ENCODE peak calls at places on chromosomes 4 and X, in six cellular contexts. One of them, this sample, is unnamed.

GRCh38 chrX:123408856-123409737 is 225.0 kb downstream of the GRIA3 start:
- DNase-seq in stromal cell of bone marrow: no peak
- DNase-seq in iPS-NIHi11: no peak
- DNase-seq in COR-L47: no peak
- DNase-seq in DMS153: no peak
- DNase-seq in NT2/D1: no peak
- DNase-seq in this sample: no peak

GRCh38 chr4:176539785-176540175 is 220.0 kb downstream of the SPCS3 start:
- DNase-seq in DMS153: no peak
- DNase-seq in NT2/D1: no peak
- DNase-seq in iPS-NIHi11: no peak
- DNase-seq in stromal cell of bone marrow: no peak
- DNase-seq in COR-L47: no peak
- DNase-seq in this sample: no peak

GRCh38 chrX:152958047-152958446 is 35.9 kb downstream of the PNMA5 start:
- DNase-seq in stromal cell of bone marrow: no peak
- DNase-seq in DMS153: no peak
- DNase-seq in iPS-NIHi11: no peak
- DNase-seq in NT2/D1: no peak
- DNase-seq in COR-L47: no peak
- DNase-seq in this sample: no peak

GRCh38 chr4:4254666-4255065 is 6.6 kb upstream of the TMEM128 start:
- DNase-seq in stromal cell of bone marrow: no peak
- DNase-seq in iPS-NIHi11: no peak
- DNase-seq in COR-L47: no peak
- DNase-seq in DMS153: no peak
- DNase-seq in NT2/D1: no peak
- DNase-seq in this sample: no peak

GRCh38 chrX:110315541-110315940 is 2.3 kb downstream of the AMMECR1 start:
- DNase-seq in COR-L47: no peak
- DNase-seq in iPS-NIHi11: no peak
- DNase-seq in DMS153: no peak
- DNase-seq in NT2/D1: no peak
- DNase-seq in stromal cell of bone marrow: no peak
- DNase-seq in this sample: no peak

GRCh38 chrX:71998836-71999509 is 88.3 kb downstream of the NHSL2 start:
- DNase-seq in NT2/D1: no peak
- DNase-seq in COR-L47: no peak
- DNase-seq in DMS153: no peak
- DNase-seq in stromal cell of bone marrow: no peak
- DNase-seq in iPS-NIHi11: peak
- DNase-seq in this sample: no peak

GRCh38 chr4:53932784-53933183 is 131.6 kb downstream of the CHIC2 start:
- DNase-seq in DMS153: no peak
- DNase-seq in NT2/D1: no peak
- DNase-seq in iPS-NIHi11: no peak
- DNase-seq in COR-L47: no peak
- DNase-seq in stromal cell of bone marrow: peak
- DNase-seq in this sample: peak

GRCh38 chr4:27018910-27019309 is 158.3 kb downstream of the STIM2 start:
- DNase-seq in iPS-NIHi11: no peak
- DNase-seq in stromal cell of bone marrow: no peak
- DNase-seq in DMS153: no peak
- DNase-seq in COR-L47: no peak
- DNase-seq in NT2/D1: no peak
- DNase-seq in this sample: no peak

GRCh38 chr4:160514126-160514525 is 1411.2 kb downstream of the RAPGEF2 start:
- DNase-seq in COR-L47: no peak
- DNase-seq in DMS153: no peak
- DNase-seq in stromal cell of bone marrow: no peak
- DNase-seq in NT2/D1: no peak
- DNase-seq in iPS-NIHi11: no peak
- DNase-seq in this sample: no peak

GRCh38 chr4:35820026-35820425 is 424.3 kb downstream of the ARAP2 start:
- DNase-seq in stromal cell of bone marrow: no peak
- DNase-seq in COR-L47: no peak
- DNase-seq in NT2/D1: no peak
- DNase-seq in DMS153: no peak
- DNase-seq in iPS-NIHi11: no peak
- DNase-seq in this sample: no peak

GRCh38 chrX:79161655-79162054 is 17.2 kb downstream of the GPR174 start:
- DNase-seq in iPS-NIHi11: no peak
- DNase-seq in COR-L47: no peak
- DNase-seq in NT2/D1: no peak
- DNase-seq in DMS153: no peak
- DNase-seq in stromal cell of bone marrow: no peak
- DNase-seq in this sample: no peak

GRCh38 chr4:102780476-102781144 is 19.8 kb upstream of the MANBA start:
- DNase-seq in stromal cell of bone marrow: peak
- DNase-seq in COR-L47: no peak
- DNase-seq in iPS-NIHi11: no peak
- DNase-seq in DMS153: peak
- DNase-seq in NT2/D1: no peak
- DNase-seq in this sample: no peak

GRCh38 chr4:172962564-172963353 is 205.9 kb upstream of the GALNT7 start:
- DNase-seq in DMS153: peak
- DNase-seq in COR-L47: peak
- DNase-seq in stromal cell of bone marrow: peak
- DNase-seq in NT2/D1: no peak
- DNase-seq in iPS-NIHi11: no peak
- DNase-seq in this sample: peak

GRCh38 chr4:2087170-2087569 is 28.0 kb downstream of the NAT8L start:
- DNase-seq in NT2/D1: no peak
- DNase-seq in iPS-NIHi11: no peak
- DNase-seq in DMS153: no peak
- DNase-seq in stromal cell of bone marrow: no peak
- DNase-seq in COR-L47: no peak
- DNase-seq in this sample: no peak

GRCh38 chr4:66574145-66574978 is 904.1 kb upstream of the EPHA5 start:
- DNase-seq in stromal cell of bone marrow: no peak
- DNase-seq in COR-L47: no peak
- DNase-seq in NT2/D1: no peak
- DNase-seq in iPS-NIHi11: no peak
- DNase-seq in DMS153: no peak
- DNase-seq in this sample: peak

GRCh38 chr4:40984051-40984450 is 230.3 kb downstream of the APBB2 start:
- DNase-seq in iPS-NIHi11: no peak
- DNase-seq in DMS153: no peak
- DNase-seq in COR-L47: no peak
- DNase-seq in stromal cell of bone marrow: no peak
- DNase-seq in NT2/D1: no peak
- DNase-seq in this sample: no peak

GRCh38 chr4:154622598-154622997 is 10.1 kb upstream of the FGG start:
- DNase-seq in COR-L47: peak
- DNase-seq in stromal cell of bone marrow: peak
- DNase-seq in iPS-NIHi11: peak
- DNase-seq in DMS153: no peak
- DNase-seq in NT2/D1: no peak
- DNase-seq in this sample: no peak

This sample was measured in AG09319.